ENCODE peak calls at places on chromosomes 13 and 19, in four cellular contexts. U is OCI-LY7, N is A549, L is tibial artery. P is an unnamed sample. For H3K9me3 and H3K4me1, the result is how much of the 10 kb centered on the place peaks cover.

GRCh38 chr13:20882206-20882605 is 20.3 kb downstream of the XPO4 start:
- DNase-seq in U (no peak), N (no peak), L (no peak), P (no peak)

GRCh38 chr13:57624565-57625435 is 6.7 kb upstream of the PCDH17 start:
- DNase-seq in U (peak), N (no peak), L (no peak), P (no peak)

GRCh38 chr19:16330811-16331690 is 6.4 kb downstream of the KLF2 start:
- DNase-seq in U (no peak), N (no peak), L (no peak), P (no peak)

GRCh38 chr13:43273362-43273761 is 250.0 kb downstream of the DNAJC15 start:
- DNase-seq in U (no peak), N (no peak), L (no peak), P (no peak)

GRCh38 chr19:4581381-4582111 is 22.1 kb upstream of the SEMA6B start:
- DNase-seq in U (peak), N (no peak), L (no peak), P (no peak)

GRCh38 chr19:35596366-35596999 is 10.5 kb downstream of the PMIS2 start:
- DNase-seq in U (peak), N (peak), L (no peak), P (no peak)

GRCh38 chr13:93140912-93141311 is 85.7 kb upstream of the GPC6 start:
- DNase-seq in U (no peak), N (no peak), L (no peak), P (no peak)

GRCh38 chr13:46389985-46390384 is 2.9 kb upstream of the RUBCNL start:
- DNase-seq in U (peak), N (no peak), L (no peak), P (no peak)

GRCh38 chr13:84479656-84480055 is 597.4 kb upstream of the SLITRK1 start:
- DNase-seq in U (no peak), N (no peak), L (no peak), P (no peak)

GRCh38 chr19:31280266-31281006 is 68.8 kb downstream of the TSHZ3 start:
- DNase-seq in U (no peak), N (no peak), L (peak), P (no peak)

GRCh38 chr19:15200575-15201364 is at the start of gene NOTCH3:
- DNase-seq in U (no peak), N (no peak), L (no peak), P (no peak)

GRCh38 chr13:114115191-114115671 is 17.2 kb downstream of the RASA3 start:
- DNase-seq in U (no peak), N (no peak), L (peak), P (peak)

GRCh38 chr13:109945206-109945960 is 159.0 kb upstream of the IRS2 start:
- DNase-seq in U (no peak), N (no peak), L (no peak), P (no peak)

GRCh38 chr13:98274921-98275487 is 97.9 kb upstream of the RNF113B start:
- DNase-seq in U (no peak), N (no peak), L (no peak), P (no peak)

DNA sequence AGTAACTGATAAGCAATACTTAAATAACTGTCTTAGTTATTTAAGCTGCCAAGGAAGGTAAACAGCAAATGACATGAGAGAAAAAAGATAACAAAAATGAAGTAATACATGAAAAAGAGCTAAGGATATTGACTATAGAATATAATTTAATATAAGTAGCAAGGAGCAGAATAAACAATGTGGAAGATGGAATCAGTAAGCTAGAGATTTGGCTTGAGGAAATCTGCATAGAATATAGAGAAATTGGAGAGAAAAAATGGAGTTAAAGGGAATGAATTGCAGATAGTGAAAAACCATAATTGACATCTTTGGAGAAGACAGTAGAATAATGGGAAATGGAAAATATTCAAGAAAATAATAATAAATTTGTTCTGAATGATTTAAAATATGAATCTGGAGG is 127.1 kb downstream of the PDS5B start:
- DNase-seq in U (no peak), N (no peak), L (no peak), P (no peak)
- H3K9me3 ChIP-seq in U (under half), N (under half), L (under half), P (under half)

GRCh38 chr13:49304763-49305695 is 57.3 kb downstream of the CDADC1 start:
- DNase-seq in U (no peak), N (no peak), L (no peak), P (peak)
- H3K4me1 ChIP-seq in U (half or more), N (under half), L (half or more), P (under half)

GRCh38 chr19:44807652-44808462 is 1.0 kb upstream of the BCAM start:
- DNase-seq in U (peak), N (peak), L (no peak), P (no peak)
- TF ChIP-seq CTCF in U (peak), N (peak), L (peak), P (no peak)

GRCh38 chr19:23391239-23391638 is 4.0 kb downstream of the ZNF91 start:
- DNase-seq in U (no peak), N (no peak), L (no peak), P (no peak)
- H3K9me3 ChIP-seq in U (under half), N (under half), L (under half), P (under half)

DNA sequence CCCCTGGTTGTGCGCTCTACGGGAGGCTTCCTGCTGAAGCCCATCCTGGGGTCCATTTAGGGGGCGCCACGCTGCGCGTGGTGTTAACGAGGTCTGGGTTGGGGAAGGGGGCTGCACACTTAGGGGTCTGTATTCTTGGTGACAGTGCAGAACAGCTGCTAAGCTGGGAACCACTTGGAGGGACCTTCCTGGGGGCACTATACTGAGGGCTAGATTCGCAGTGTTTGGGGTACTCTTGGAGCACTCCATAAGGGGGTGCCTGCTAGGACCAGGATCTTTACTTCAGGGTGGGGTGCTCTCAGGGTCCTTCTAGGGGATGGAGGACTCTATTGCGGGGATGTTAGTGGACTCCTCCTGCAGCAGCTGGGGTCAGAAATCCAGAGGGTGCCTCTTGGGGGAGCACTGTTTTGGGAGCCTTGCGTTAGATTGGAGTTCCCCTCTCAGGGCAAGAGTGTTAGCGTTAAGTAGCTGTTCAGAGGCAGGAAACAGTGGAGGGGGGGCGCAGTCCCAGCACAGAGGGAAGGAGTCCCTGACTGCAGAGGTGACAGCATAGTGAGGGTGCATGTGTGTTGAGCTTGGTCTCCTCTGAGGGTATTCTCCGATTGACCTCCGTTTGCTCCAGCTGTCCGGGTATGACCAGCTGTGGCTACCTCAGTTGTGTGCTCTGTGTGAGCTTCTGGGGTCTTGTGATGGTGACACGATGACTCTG is 1.1 kb downstream of the PDE4A start:
- DNase-seq in U (peak), N (no peak), L (no peak), P (no peak)
- H3K4me1 ChIP-seq in U (half or more), N (under half), L (half or more), P (under half)

GRCh38 chr19:45682117-45682516 is 9.6 kb downstream of the SNRPD2 start:
- DNase-seq in U (no peak), N (no peak), L (no peak), P (no peak)

GRCh38 chr19:45682908-45683307 is 8.8 kb downstream of the SNRPD2 start:
- DNase-seq in U (no peak), N (no peak), L (no peak), P (no peak)

GRCh38 chr19:45676851-45677263 is 8.8 kb downstream of the GIPR start:
- DNase-seq in U (peak), N (no peak), L (no peak), P (no peak)

GRCh38 chr19:45681391-45682015 is 10.2 kb downstream of the SNRPD2 start:
- DNase-seq in U (peak), N (peak), L (peak), P (peak)

GRCh38 chr19:45677351-45678230 is 9.6 kb downstream of the GIPR start:
- DNase-seq in U (peak), N (peak), L (peak), P (peak)
- TF ChIP-seq CTCF in U (peak), N (peak), L (no peak), P (no peak)

GRCh38 chr13:73748404-73748803 is 385.8 kb downstream of the KLF12 start:
- DNase-seq in U (no peak), N (no peak), L (no peak), P (no peak)
- H3K9me3 ChIP-seq in U (under half), N (under half), L (under half), P (under half)